ENCODE peak calls at places on chromosome 5, in four cellular contexts. G, A, S and T are unnamed samples.
A peak's percentile ranks its signal among the peaks of the same experiment; 100 is the strongest.

GRCh38 chr5:139038618-139039305 is 159.4 kb downstream of the SIL1 start:
- DNase-seq in G (no peak), A (no peak), S (no peak), T (no peak)

GRCh38 chr5:14848385-14848784 is 23.2 kb downstream of the ANKH start:
- DNase-seq in G (no peak), A (no peak), S (no peak), T (no peak)

GRCh38 chr5:107743357-107744000 is 72.7 kb upstream of the EFNA5 start:
- DNase-seq in G (peak; percentile 89), A (peak; percentile 37), S (no peak), T (peak; percentile 72)

GRCh38 chr5:122195784-122196394 is 66.5 kb downstream of the ZNF474 start:
- DNase-seq in G (peak; percentile 68), A (peak; percentile 78), S (no peak), T (peak; percentile 63)

GRCh38 chr5:53871772-53872171 is 311.3 kb downstream of the NDUFS4 start:
- DNase-seq in G (no peak), A (no peak), S (no peak), T (no peak)

GRCh38 chr5:174505621-174506020 is 218.8 kb upstream of the MSX2 start:
- DNase-seq in G (peak; percentile 44), A (peak; percentile 37), S (no peak), T (no peak)

GRCh38 chr5:86909896-86910295 is 292.2 kb downstream of the COX7C start:
- DNase-seq in G (peak; percentile 47), A (peak; percentile 61), S (no peak), T (peak; percentile 57)

GRCh38 chr5:171357843-171358242 is 29.8 kb upstream of the NPM1 start:
- DNase-seq in G (no peak), A (no peak), S (no peak), T (no peak)

GRCh38 chr5:95759005-95759404 is 27.9 kb downstream of the RHOBTB3 start:
- DNase-seq in G (no peak), A (no peak), S (no peak), T (no peak)

GRCh38 chr5:149837680-149838269 is 106.8 kb downstream of the PDE6A start:
- DNase-seq in G (peak; percentile 80), A (peak; percentile 80), S (no peak), T (peak; percentile 92)

GRCh38 chr5:175830586-175831300 is 40.6 kb upstream of the CPLX2 start:
- DNase-seq in G (no peak), A (no peak), S (no peak), T (no peak)

GRCh38 chr5:109936996-109937395 is 247.3 kb downstream of the MAN2A1 start:
- DNase-seq in G (peak; percentile 29), A (no peak), S (peak; percentile 25), T (no peak)

GRCh38 chr5:157475432-157475831 is 15.4 kb downstream of the NIPAL4 start:
- DNase-seq in G (no peak), A (no peak), S (no peak), T (no peak)

GRCh38 chr5:131609774-131610173 is 25.3 kb downstream of the RAPGEF6 start:
- DNase-seq in G (no peak), A (peak; percentile 10), S (no peak), T (no peak)

GRCh38 chr5:108295588-108296368 is 86.1 kb downstream of the FBXL17 start:
- DNase-seq in G (peak; percentile 63), A (peak; percentile 77), S (no peak), T (peak; percentile 11)

GRCh38 chr5:95262933-95263660 is 21.8 kb downstream of the MCTP1 start:
- DNase-seq in G (no peak), A (no peak), S (no peak), T (no peak)

GRCh38 chr5:61280205-61280604 is 51.9 kb upstream of the ZSWIM6 start:
- DNase-seq in G (peak; percentile 95), A (peak; percentile 91), S (no peak), T (peak; percentile 37)

GRCh38 chr5:154285661-154286408 is 95.3 kb downstream of the GALNT10 start:
- DNase-seq in G (peak; percentile 52), A (peak; percentile 34), S (no peak), T (peak; percentile 57)

GRCh38 chr5:82793808-82794419 is 283.3 kb downstream of the TMEM167A start:
- DNase-seq in G (peak; percentile 47), A (peak; percentile 62), S (peak; percentile 45), T (peak; percentile 37)

GRCh38 chr5:36607114-36607561 is 732 bp downstream of the SLC1A3 start:
- DNase-seq in G (peak; percentile 50), A (peak; percentile 55), S (no peak), T (peak; percentile 45)

GRCh38 chr5:101102506-101102905 is 199.4 kb upstream of the ST8SIA4 start:
- DNase-seq in G (peak; percentile 59), A (no peak), S (no peak), T (no peak)